ENCODE peak calls at places on chromosomes 5 and 9, in seven cellular contexts. G is natural killer cell; K is naive B cell; L is HS-27A; P is Calu3; W is spleen; J is naive thymus-derived CD8-positive, alpha-beta T cell. V is an unnamed sample.

GRCh38 chr5:171422495-171422894 is 3.0 kb downstream of the FGF18 start:
- DNase-seq in G (no peak), K (no peak), L (no peak), P (no peak), W (no peak), J (no peak), V (no peak)

GRCh38 chr5:38641003-38641402 is 84.6 kb upstream of the LIFR start:
- DNase-seq in G (no peak), K (no peak), L (no peak), P (no peak), W (no peak), J (no peak), V (no peak)

GRCh38 chr5:143177263-143177994 is 226.1 kb downstream of the NR3C1 start:
- DNase-seq in G (no peak), K (no peak), L (peak; percentile 93), P (no peak), W (no peak), J (no peak), V (no peak)

GRCh38 chr5:180640301-180640764 is 9.1 kb downstream of the FLT4 start:
- DNase-seq in G (no peak), K (no peak), L (no peak), P (no peak), W (peak; percentile 70), J (no peak), V (no peak)

GRCh38 chr5:154648229-154648628 is 106.9 kb upstream of the LARP1 start:
- DNase-seq in G (no peak), K (no peak), L (no peak), P (no peak), W (peak; percentile 46), J (no peak), V (no peak)

GRCh38 chr5:111389390-111390082 is 122.8 kb downstream of the STARD4 start:
- DNase-seq in G (no peak), K (no peak), L (peak; percentile 51), P (no peak), W (no peak), J (no peak), V (no peak)

GRCh38 chr5:139859013-139859412 is 63.4 kb downstream of the PSD2 start:
- DNase-seq in G (no peak), K (no peak), L (no peak), P (no peak), W (peak; percentile 53), J (no peak), V (no peak)

GRCh38 chr9:127444283-127444920 is 6.8 kb downstream of the RPL12 start:
- DNase-seq in G (no peak), K (no peak), L (no peak), P (no peak), W (no peak), J (no peak), V (no peak)

GRCh38 chr9:71692337-71692736 is 76.0 kb downstream of the CEMIP2 start:
- DNase-seq in G (no peak), K (no peak), L (no peak), P (no peak), W (no peak), J (no peak), V (no peak)

GRCh38 chr9:69895659-69896058 is 75.0 kb downstream of the CFAP95 start:
- DNase-seq in G (no peak), K (no peak), L (no peak), P (no peak), W (no peak), J (no peak), V (no peak)

GRCh38 chr5:100731768-100732167 is 171.3 kb downstream of the ST8SIA4 start:
- DNase-seq in G (no peak), K (no peak), L (no peak), P (no peak), W (no peak), J (peak; percentile 35), V (no peak)

GRCh38 chr5:108773330-108773729 is 25.6 kb downstream of the FER start:
- DNase-seq in G (no peak), K (no peak), L (no peak), P (no peak), W (no peak), J (no peak), V (no peak)

GRCh38 chr9:112017878-112018277 is 121.3 kb downstream of the UGCG start:
- DNase-seq in G (no peak), K (no peak), L (no peak), P (no peak), W (no peak), J (no peak), V (no peak)

GRCh38 chr5:168770996-168771395 is 191.8 kb upstream of the PANK3 start:
- DNase-seq in G (no peak), K (no peak), L (no peak), P (no peak), W (no peak), J (no peak), V (no peak)

GRCh38 chr9:71909887-71910601 is 949 bp downstream of the ABHD17B start:
- DNase-seq in G (peak; percentile 35), K (no peak), L (no peak), P (peak; percentile 66), W (no peak), J (peak; percentile 32), V (peak; percentile 31)

GRCh38 chr5:122774519-122774860 is 390 bp upstream of the SNX2 start:
- DNase-seq in G (no peak), K (no peak), L (no peak), P (no peak), W (no peak), J (no peak), V (no peak)

GRCh38 chr9:20624201-20625002 is 2.1 kb upstream of the MLLT3 start:
- DNase-seq in G (no peak), K (peak; percentile 29), L (peak; percentile 53), P (peak; percentile 42), W (peak; percentile 70), J (peak; percentile 58), V (peak; percentile 31)

GRCh38 chr5:136246122-136246521 is 53.2 kb upstream of the SMIM32 start:
- DNase-seq in G (no peak), K (no peak), L (no peak), P (no peak), W (no peak), J (no peak), V (no peak)